ENCODE peak calls at places on chromosomes 2 and 18, in eight cellular contexts. One of them, this sample, is unnamed.
A peak's percentile ranks its signal among the peaks of the same experiment; 100 is the strongest.

GRCh38 chr2:165239826-165240618 is 808 bp downstream of the SCN2A start:
- DNase-seq in T-cell: no peak
- DNase-seq in Caki2: no peak
- DNase-seq in psoas muscle: no peak
- DNase-seq in A172: no peak
- DNase-seq in activated B cell treated with CpG ODN at 0.5 μM for 24 hours: no peak
- DNase-seq in Calu3: no peak
- DNase-seq in NCI-H1436: no peak
- DNase-seq in this sample: no peak

GRCh38 chr2:218010116-218010837 is 7.5 kb upstream of the TNS1 start:
- DNase-seq in A172: no peak
- DNase-seq in Calu3: peak; percentile 76
- DNase-seq in Caki2: peak; percentile 9
- DNase-seq in T-cell: peak; percentile 18
- DNase-seq in NCI-H1436: peak; percentile 32
- DNase-seq in activated B cell treated with CpG ODN at 0.5 μM for 24 hours: no peak
- DNase-seq in psoas muscle: peak; percentile 82
- DNase-seq in this sample: peak; percentile 64

GRCh38 chr18:57585846-57586242 is 658 bp downstream of the FECH start:
- DNase-seq in T-cell: no peak
- DNase-seq in psoas muscle: no peak
- DNase-seq in activated B cell treated with CpG ODN at 0.5 μM for 24 hours: no peak
- DNase-seq in NCI-H1436: no peak
- DNase-seq in A172: no peak
- DNase-seq in Caki2: no peak
- DNase-seq in Calu3: no peak
- DNase-seq in this sample: no peak

GRCh38 chr18:61159246-61159645 is 174.0 kb upstream of the CDH20 start:
- DNase-seq in Caki2: no peak
- DNase-seq in Calu3: no peak
- DNase-seq in NCI-H1436: no peak
- DNase-seq in activated B cell treated with CpG ODN at 0.5 μM for 24 hours: no peak
- DNase-seq in T-cell: no peak
- DNase-seq in A172: no peak
- DNase-seq in psoas muscle: no peak
- DNase-seq in this sample: no peak

GRCh38 chr18:5673576-5673975 is 129.8 kb upstream of the EPB41L3 start:
- DNase-seq in T-cell: no peak
- DNase-seq in Caki2: no peak
- DNase-seq in psoas muscle: no peak
- DNase-seq in Calu3: no peak
- DNase-seq in A172: no peak
- DNase-seq in NCI-H1436: no peak
- DNase-seq in activated B cell treated with CpG ODN at 0.5 μM for 24 hours: no peak
- DNase-seq in this sample: no peak

GRCh38 chr2:177753682-177754475 is 318.7 kb downstream of the PDE11A start:
- DNase-seq in T-cell: no peak
- DNase-seq in A172: peak; percentile 48
- DNase-seq in Calu3: no peak
- DNase-seq in NCI-H1436: peak; percentile 40
- DNase-seq in activated B cell treated with CpG ODN at 0.5 μM for 24 hours: no peak
- DNase-seq in Caki2: peak; percentile 83
- DNase-seq in psoas muscle: peak; percentile 85
- DNase-seq in this sample: peak; percentile 27

GRCh38 chr18:3458952-3459853 is 9.2 kb downstream of the TGIF1 start:
- DNase-seq in T-cell: no peak
- DNase-seq in NCI-H1436: no peak
- DNase-seq in activated B cell treated with CpG ODN at 0.5 μM for 24 hours: no peak
- DNase-seq in Caki2: peak; percentile 61
- DNase-seq in A172: peak; percentile 51
- DNase-seq in psoas muscle: no peak
- DNase-seq in Calu3: no peak
- DNase-seq in this sample: no peak

GRCh38 chr18:76380791-76381405 is 114.1 kb downstream of the ZNF516 start:
- DNase-seq in NCI-H1436: no peak
- DNase-seq in Calu3: no peak
- DNase-seq in Caki2: no peak
- DNase-seq in activated B cell treated with CpG ODN at 0.5 μM for 24 hours: no peak
- DNase-seq in A172: no peak
- DNase-seq in T-cell: no peak
- DNase-seq in psoas muscle: no peak
- DNase-seq in this sample: no peak

GRCh38 chr2:60472026-60472425 is 81.4 kb downstream of the BCL11A start:
- DNase-seq in A172: no peak
- DNase-seq in Calu3: no peak
- DNase-seq in NCI-H1436: no peak
- DNase-seq in Caki2: no peak
- DNase-seq in psoas muscle: no peak
- DNase-seq in T-cell: no peak
- DNase-seq in activated B cell treated with CpG ODN at 0.5 μM for 24 hours: no peak
- DNase-seq in this sample: no peak

GRCh38 chr2:217105733-217106649 is 246.1 kb upstream of the TNP1 start:
- DNase-seq in Calu3: peak; percentile 66
- DNase-seq in Caki2: peak; percentile 74
- DNase-seq in psoas muscle: no peak
- DNase-seq in NCI-H1436: no peak
- DNase-seq in activated B cell treated with CpG ODN at 0.5 μM for 24 hours: no peak
- DNase-seq in A172: peak; percentile 98
- DNase-seq in T-cell: no peak
- DNase-seq in this sample: peak; percentile 54

GRCh38 chr2:204691911-204692510 is 146.7 kb downstream of the PARD3B start:
- DNase-seq in NCI-H1436: peak; percentile 32
- DNase-seq in A172: peak; percentile 83
- DNase-seq in Calu3: peak; percentile 63
- DNase-seq in T-cell: no peak
- DNase-seq in activated B cell treated with CpG ODN at 0.5 μM for 24 hours: no peak
- DNase-seq in psoas muscle: no peak
- DNase-seq in Caki2: peak; percentile 58
- DNase-seq in this sample: peak; percentile 46

GRCh38 chr2:203802277-203803045 is 65.1 kb upstream of the CTLA4 start:
- DNase-seq in psoas muscle: no peak
- DNase-seq in activated B cell treated with CpG ODN at 0.5 μM for 24 hours: no peak
- DNase-seq in Calu3: no peak
- DNase-seq in A172: peak; percentile 71
- DNase-seq in NCI-H1436: no peak
- DNase-seq in T-cell: no peak
- DNase-seq in Caki2: no peak
- DNase-seq in this sample: no peak

GRCh38 chr2:10493636-10494281 is 45.6 kb upstream of the ODC1 start:
- DNase-seq in NCI-H1436: no peak
- DNase-seq in A172: peak; percentile 98
- DNase-seq in psoas muscle: no peak
- DNase-seq in Calu3: peak; percentile 95
- DNase-seq in T-cell: peak; percentile 69
- DNase-seq in Caki2: peak; percentile 99
- DNase-seq in activated B cell treated with CpG ODN at 0.5 μM for 24 hours: peak; percentile 42
- DNase-seq in this sample: peak; percentile 88

GRCh38 chr2:219178377-219179175 is 501 bp downstream of the RETREG2 start:
- DNase-seq in T-cell: no peak
- DNase-seq in NCI-H1436: no peak
- DNase-seq in A172: peak; percentile 27
- DNase-seq in Calu3: peak; percentile 43
- DNase-seq in psoas muscle: no peak
- DNase-seq in activated B cell treated with CpG ODN at 0.5 μM for 24 hours: no peak
- DNase-seq in Caki2: peak; percentile 31
- DNase-seq in this sample: no peak

GRCh38 chr2:122451040-122451439 is 695.6 kb downstream of the TSN start:
- DNase-seq in activated B cell treated with CpG ODN at 0.5 μM for 24 hours: no peak
- DNase-seq in Caki2: peak; percentile 15
- DNase-seq in NCI-H1436: no peak
- DNase-seq in psoas muscle: no peak
- DNase-seq in Calu3: no peak
- DNase-seq in T-cell: no peak
- DNase-seq in A172: no peak
- DNase-seq in this sample: no peak

GRCh38 chr2:117336496-117336895 is 478.0 kb upstream of the DDX18 start:
- DNase-seq in activated B cell treated with CpG ODN at 0.5 μM for 24 hours: no peak
- DNase-seq in Caki2: no peak
- DNase-seq in Calu3: no peak
- DNase-seq in NCI-H1436: no peak
- DNase-seq in T-cell: no peak
- DNase-seq in psoas muscle: no peak
- DNase-seq in A172: no peak
- DNase-seq in this sample: no peak

GRCh38 chr2:158967731-158968395 is 577 bp upstream of the TANC1 start:
- DNase-seq in Caki2: peak; percentile 69
- DNase-seq in psoas muscle: peak; percentile 56
- DNase-seq in A172: peak; percentile 52
- DNase-seq in NCI-H1436: no peak
- DNase-seq in activated B cell treated with CpG ODN at 0.5 μM for 24 hours: no peak
- DNase-seq in T-cell: no peak
- DNase-seq in Calu3: peak; percentile 56
- DNase-seq in this sample: peak; percentile 25

GRCh38 chr2:190762569-190762968 is 113.7 kb downstream of the NAB1 start:
- DNase-seq in activated B cell treated with CpG ODN at 0.5 μM for 24 hours: no peak
- DNase-seq in A172: no peak
- DNase-seq in Calu3: no peak
- DNase-seq in Caki2: no peak
- DNase-seq in T-cell: no peak
- DNase-seq in psoas muscle: no peak
- DNase-seq in NCI-H1436: no peak
- DNase-seq in this sample: no peak

GRCh38 chr2:169119816-169120215 is 50.5 kb downstream of the DHRS9 start:
- DNase-seq in A172: no peak
- DNase-seq in psoas muscle: no peak
- DNase-seq in Calu3: no peak
- DNase-seq in Caki2: no peak
- DNase-seq in NCI-H1436: no peak
- DNase-seq in T-cell: no peak
- DNase-seq in activated B cell treated with CpG ODN at 0.5 μM for 24 hours: no peak
- DNase-seq in this sample: no peak

GRCh38 chr2:189467593-189467992 is 26.3 kb downstream of the WDR75 start:
- DNase-seq in NCI-H1436: no peak
- DNase-seq in psoas muscle: no peak
- DNase-seq in A172: no peak
- DNase-seq in T-cell: no peak
- DNase-seq in Caki2: no peak
- DNase-seq in activated B cell treated with CpG ODN at 0.5 μM for 24 hours: no peak
- DNase-seq in Calu3: no peak
- DNase-seq in this sample: no peak

GRCh38 chr2:47271054-47272000 is 116.2 kb upstream of the STPG4 start:
- DNase-seq in A172: no peak
- DNase-seq in T-cell: no peak
- DNase-seq in activated B cell treated with CpG ODN at 0.5 μM for 24 hours: no peak
- DNase-seq in psoas muscle: no peak
- DNase-seq in Calu3: no peak
- DNase-seq in NCI-H1436: peak; percentile 36
- DNase-seq in Caki2: no peak
- DNase-seq in this sample: no peak

GRCh38 chr2:239544846-239545465 is 144.1 kb upstream of the HDAC4 start:
- DNase-seq in activated B cell treated with CpG ODN at 0.5 μM for 24 hours: no peak
- DNase-seq in psoas muscle: no peak
- DNase-seq in A172: no peak
- DNase-seq in T-cell: peak; percentile 14
- DNase-seq in Calu3: no peak
- DNase-seq in Caki2: no peak
- DNase-seq in NCI-H1436: no peak
- DNase-seq in this sample: no peak

GRCh38 chr18:57627488-57627887 is 5.9 kb upstream of the NARS1 start:
- DNase-seq in Caki2: no peak
- DNase-seq in Calu3: no peak
- DNase-seq in T-cell: no peak
- DNase-seq in NCI-H1436: no peak
- DNase-seq in psoas muscle: no peak
- DNase-seq in A172: peak; percentile 31
- DNase-seq in activated B cell treated with CpG ODN at 0.5 μM for 24 hours: no peak
- DNase-seq in this sample: no peak

GRCh38 chr18:853471-853870 is 41.4 kb upstream of the YES1 start:
- DNase-seq in NCI-H1436: no peak
- DNase-seq in A172: no peak
- DNase-seq in T-cell: no peak
- DNase-seq in activated B cell treated with CpG ODN at 0.5 μM for 24 hours: no peak
- DNase-seq in psoas muscle: no peak
- DNase-seq in Calu3: no peak
- DNase-seq in Caki2: no peak
- DNase-seq in this sample: no peak

GRCh38 chr18:34661464-34662087 is 48.5 kb upstream of the DTNA start:
- DNase-seq in T-cell: no peak
- DNase-seq in psoas muscle: no peak
- DNase-seq in NCI-H1436: peak; percentile 22
- DNase-seq in A172: peak; percentile 78
- DNase-seq in Calu3: peak; percentile 33
- DNase-seq in activated B cell treated with CpG ODN at 0.5 μM for 24 hours: no peak
- DNase-seq in Caki2: peak; percentile 39
- DNase-seq in this sample: peak; percentile 15

GRCh38 chr2:68031546-68032160 is 31.2 kb downstream of the C1D start:
- DNase-seq in Calu3: peak; percentile 29
- DNase-seq in NCI-H1436: peak; percentile 75
- DNase-seq in T-cell: no peak
- DNase-seq in psoas muscle: no peak
- DNase-seq in activated B cell treated with CpG ODN at 0.5 μM for 24 hours: no peak
- DNase-seq in A172: peak; percentile 65
- DNase-seq in Caki2: peak; percentile 38
- DNase-seq in this sample: peak; percentile 53

GRCh38 chr2:70851704-70852103 is 16.1 kb upstream of the CD207 start:
- DNase-seq in Caki2: no peak
- DNase-seq in psoas muscle: no peak
- DNase-seq in NCI-H1436: no peak
- DNase-seq in A172: peak; percentile 30
- DNase-seq in Calu3: no peak
- DNase-seq in T-cell: no peak
- DNase-seq in activated B cell treated with CpG ODN at 0.5 μM for 24 hours: no peak
- DNase-seq in this sample: no peak

GRCh38 chr2:10320575-10320931 is 17.8 kb downstream of the HPCAL1 start:
- DNase-seq in T-cell: no peak
- DNase-seq in NCI-H1436: no peak
- DNase-seq in psoas muscle: no peak
- DNase-seq in Caki2: no peak
- DNase-seq in activated B cell treated with CpG ODN at 0.5 μM for 24 hours: no peak
- DNase-seq in Calu3: no peak
- DNase-seq in A172: no peak
- DNase-seq in this sample: no peak

GRCh38 chr2:41937464-41937861 is 110.4 kb upstream of the PKDCC start:
- DNase-seq in activated B cell treated with CpG ODN at 0.5 μM for 24 hours: no peak
- DNase-seq in NCI-H1436: no peak
- DNase-seq in psoas muscle: no peak
- DNase-seq in T-cell: no peak
- DNase-seq in Calu3: no peak
- DNase-seq in Caki2: no peak
- DNase-seq in A172: no peak
- DNase-seq in this sample: no peak

GRCh38 chr2:201363857-201364560 is 6.9 kb upstream of the FLACC1 start:
- DNase-seq in activated B cell treated with CpG ODN at 0.5 μM for 24 hours: no peak
- DNase-seq in psoas muscle: no peak
- DNase-seq in A172: peak; percentile 51
- DNase-seq in NCI-H1436: peak; percentile 34
- DNase-seq in Calu3: peak; percentile 40
- DNase-seq in Caki2: peak; percentile 55
- DNase-seq in T-cell: no peak
- DNase-seq in this sample: peak; percentile 40

GRCh38 chr2:152537252-152537651 is 180.0 kb downstream of the PRPF40A start:
- DNase-seq in activated B cell treated with CpG ODN at 0.5 μM for 24 hours: no peak
- DNase-seq in Caki2: no peak
- DNase-seq in T-cell: no peak
- DNase-seq in NCI-H1436: no peak
- DNase-seq in Calu3: no peak
- DNase-seq in A172: no peak
- DNase-seq in psoas muscle: no peak
- DNase-seq in this sample: no peak

GRCh38 chr2:182649316-182649715 is 66.7 kb upstream of the DNAJC10 start:
- DNase-seq in NCI-H1436: peak; percentile 69
- DNase-seq in A172: peak; percentile 60
- DNase-seq in Caki2: peak; percentile 35
- DNase-seq in psoas muscle: no peak
- DNase-seq in activated B cell treated with CpG ODN at 0.5 μM for 24 hours: no peak
- DNase-seq in T-cell: no peak
- DNase-seq in Calu3: peak; percentile 26
- DNase-seq in this sample: no peak

GRCh38 chr2:48347712-48348111 is 182.2 kb upstream of the STON1 start:
- DNase-seq in activated B cell treated with CpG ODN at 0.5 μM for 24 hours: no peak
- DNase-seq in psoas muscle: no peak
- DNase-seq in Calu3: no peak
- DNase-seq in NCI-H1436: no peak
- DNase-seq in T-cell: no peak
- DNase-seq in A172: peak; percentile 40
- DNase-seq in Caki2: peak; percentile 27
- DNase-seq in this sample: no peak

GRCh38 chr2:216714412-216714775 is 19.0 kb upstream of the IGFBP5 start:
- DNase-seq in A172: peak; percentile 72
- DNase-seq in Caki2: no peak
- DNase-seq in activated B cell treated with CpG ODN at 0.5 μM for 24 hours: no peak
- DNase-seq in T-cell: no peak
- DNase-seq in NCI-H1436: no peak
- DNase-seq in psoas muscle: no peak
- DNase-seq in Calu3: peak; percentile 22
- DNase-seq in this sample: no peak